ENCODE peak calls at places on chromosomes 11 and 22, in seven cellular contexts. One of them, this sample, is unnamed.

GRCh38 chr22:30325065-30325720 is 1.5 kb downstream of the TBC1D10A start:
- DNase-seq in endothelial cell: no peak
- DNase-seq in chondrocyte: no peak
- DNase-seq in upper lobe of right lung: no peak
- DNase-seq in tibial nerve: no peak
- DNase-seq in hepatocyte: peak
- DNase-seq in fibroblast of pulmonary artery: peak
- DNase-seq in this sample: no peak

GRCh38 chr11:97361812-97362378 is 972.1 kb downstream of the JRKL start:
- DNase-seq in fibroblast of pulmonary artery: peak
- DNase-seq in upper lobe of right lung: no peak
- DNase-seq in chondrocyte: no peak
- DNase-seq in tibial nerve: no peak
- DNase-seq in endothelial cell: no peak
- DNase-seq in hepatocyte: peak
- DNase-seq in this sample: no peak

GRCh38 chr11:126080206-126080941 is 17.7 kb upstream of the CDON start:
- DNase-seq in upper lobe of right lung: no peak
- DNase-seq in chondrocyte: no peak
- DNase-seq in tibial nerve: no peak
- DNase-seq in endothelial cell: no peak
- DNase-seq in hepatocyte: peak
- DNase-seq in fibroblast of pulmonary artery: no peak
- DNase-seq in this sample: no peak

GRCh38 chr11:119484741-119485605 is 62.0 kb upstream of the THY1 start:
- DNase-seq in fibroblast of pulmonary artery: no peak
- DNase-seq in endothelial cell: peak
- DNase-seq in hepatocyte: no peak
- DNase-seq in upper lobe of right lung: no peak
- DNase-seq in tibial nerve: no peak
- DNase-seq in chondrocyte: peak
- DNase-seq in this sample: peak

GRCh38 chr22:32389685-32390084 is 22.4 kb downstream of the RTCB start:
- DNase-seq in hepatocyte: peak
- DNase-seq in tibial nerve: no peak
- DNase-seq in fibroblast of pulmonary artery: peak
- DNase-seq in endothelial cell: peak
- DNase-seq in chondrocyte: no peak
- DNase-seq in upper lobe of right lung: no peak
- DNase-seq in this sample: peak

GRCh38 chr11:46912526-46913150 is 5.7 kb downstream of the LRP4 start:
- DNase-seq in hepatocyte: peak
- DNase-seq in fibroblast of pulmonary artery: no peak
- DNase-seq in upper lobe of right lung: no peak
- DNase-seq in chondrocyte: no peak
- DNase-seq in tibial nerve: no peak
- DNase-seq in endothelial cell: peak
- DNase-seq in this sample: peak

GRCh38 chr22:43198126-43198525 is 11.2 kb upstream of the TTLL12 start:
- DNase-seq in chondrocyte: peak
- DNase-seq in hepatocyte: no peak
- DNase-seq in upper lobe of right lung: no peak
- DNase-seq in endothelial cell: no peak
- DNase-seq in fibroblast of pulmonary artery: no peak
- DNase-seq in tibial nerve: no peak
- DNase-seq in this sample: no peak

GRCh38 chr11:2304156-2305139 is 2.6 kb downstream of the TSPAN32 start:
- DNase-seq in tibial nerve: no peak
- DNase-seq in chondrocyte: no peak
- DNase-seq in endothelial cell: no peak
- DNase-seq in fibroblast of pulmonary artery: no peak
- DNase-seq in hepatocyte: no peak
- DNase-seq in upper lobe of right lung: peak
- DNase-seq in this sample: no peak

GRCh38 chr11:20137637-20138036 is 22.6 kb downstream of the DBX1 start:
- DNase-seq in hepatocyte: no peak
- DNase-seq in upper lobe of right lung: no peak
- DNase-seq in chondrocyte: no peak
- DNase-seq in fibroblast of pulmonary artery: no peak
- DNase-seq in tibial nerve: no peak
- DNase-seq in endothelial cell: no peak
- DNase-seq in this sample: no peak

GRCh38 chr11:5719703-5720495 is 16.3 kb upstream of the OR56B1 start:
- DNase-seq in fibroblast of pulmonary artery: no peak
- DNase-seq in chondrocyte: no peak
- DNase-seq in hepatocyte: no peak
- DNase-seq in tibial nerve: no peak
- DNase-seq in endothelial cell: no peak
- DNase-seq in upper lobe of right lung: no peak
- DNase-seq in this sample: peak

GRCh38 chr11:58900479-58901420 is 38.5 kb upstream of the GLYATL1 start:
- DNase-seq in chondrocyte: no peak
- DNase-seq in endothelial cell: peak
- DNase-seq in tibial nerve: peak
- DNase-seq in fibroblast of pulmonary artery: peak
- DNase-seq in hepatocyte: peak
- DNase-seq in upper lobe of right lung: peak
- DNase-seq in this sample: peak

GRCh38 chr11:118620529-118621070 is 13.2 kb downstream of the PHLDB1 start:
- DNase-seq in hepatocyte: no peak
- DNase-seq in fibroblast of pulmonary artery: peak
- DNase-seq in chondrocyte: peak
- DNase-seq in tibial nerve: no peak
- DNase-seq in upper lobe of right lung: peak
- DNase-seq in endothelial cell: no peak
- DNase-seq in this sample: no peak

GRCh38 chr11:10456519-10456918 is 1.5 kb downstream of the AMPD3 start:
- DNase-seq in hepatocyte: no peak
- DNase-seq in endothelial cell: no peak
- DNase-seq in chondrocyte: no peak
- DNase-seq in tibial nerve: no peak
- DNase-seq in fibroblast of pulmonary artery: no peak
- DNase-seq in upper lobe of right lung: no peak
- DNase-seq in this sample: peak

GRCh38 chr11:65560555-65561418 is 2.6 kb upstream of the LTBP3 start:
- DNase-seq in hepatocyte: peak
- DNase-seq in upper lobe of right lung: no peak
- DNase-seq in fibroblast of pulmonary artery: peak
- DNase-seq in tibial nerve: no peak
- DNase-seq in chondrocyte: peak
- DNase-seq in endothelial cell: no peak
- DNase-seq in this sample: no peak

GRCh38 chr22:46791201-46791731 is 28.8 kb downstream of the TBC1D22A start:
- DNase-seq in endothelial cell: no peak
- DNase-seq in tibial nerve: no peak
- DNase-seq in chondrocyte: no peak
- DNase-seq in hepatocyte: no peak
- DNase-seq in fibroblast of pulmonary artery: peak
- DNase-seq in upper lobe of right lung: no peak
- DNase-seq in this sample: peak

GRCh38 chr11:35343033-35343598 is 76.2 kb downstream of the SLC1A2 start:
- DNase-seq in upper lobe of right lung: no peak
- DNase-seq in tibial nerve: no peak
- DNase-seq in fibroblast of pulmonary artery: no peak
- DNase-seq in chondrocyte: no peak
- DNase-seq in endothelial cell: no peak
- DNase-seq in hepatocyte: no peak
- DNase-seq in this sample: no peak

GRCh38 chr11:71425851-71426250 is 22.3 kb downstream of the DHCR7 start:
- DNase-seq in chondrocyte: no peak
- DNase-seq in fibroblast of pulmonary artery: no peak
- DNase-seq in tibial nerve: no peak
- DNase-seq in hepatocyte: no peak
- DNase-seq in upper lobe of right lung: peak
- DNase-seq in endothelial cell: no peak
- DNase-seq in this sample: no peak

GRCh38 chr11:61532136-61533038 is 23.8 kb downstream of the LRRC10B start:
- DNase-seq in chondrocyte: no peak
- DNase-seq in hepatocyte: peak
- DNase-seq in upper lobe of right lung: no peak
- DNase-seq in tibial nerve: no peak
- DNase-seq in endothelial cell: peak
- DNase-seq in fibroblast of pulmonary artery: peak
- DNase-seq in this sample: peak

GRCh38 chr11:134658481-134659080 is 246.5 kb upstream of the B3GAT1 start:
- DNase-seq in endothelial cell: no peak
- DNase-seq in tibial nerve: no peak
- DNase-seq in hepatocyte: no peak
- DNase-seq in fibroblast of pulmonary artery: no peak
- DNase-seq in chondrocyte: no peak
- DNase-seq in upper lobe of right lung: no peak
- DNase-seq in this sample: no peak

GRCh38 chr11:32886180-32886579 is 6.4 kb upstream of the QSER1 start:
- DNase-seq in upper lobe of right lung: no peak
- DNase-seq in fibroblast of pulmonary artery: no peak
- DNase-seq in chondrocyte: no peak
- DNase-seq in endothelial cell: no peak
- DNase-seq in tibial nerve: no peak
- DNase-seq in hepatocyte: no peak
- DNase-seq in this sample: no peak

GRCh38 chr11:102603576-102603975 is 21.6 kb downstream of the MMP20 start:
- DNase-seq in hepatocyte: no peak
- DNase-seq in fibroblast of pulmonary artery: no peak
- DNase-seq in upper lobe of right lung: no peak
- DNase-seq in tibial nerve: no peak
- DNase-seq in chondrocyte: no peak
- DNase-seq in endothelial cell: no peak
- DNase-seq in this sample: no peak

GRCh38 chr11:110329441-110329840 is 33.0 kb upstream of the RDX start:
- DNase-seq in endothelial cell: no peak
- DNase-seq in fibroblast of pulmonary artery: no peak
- DNase-seq in upper lobe of right lung: no peak
- DNase-seq in hepatocyte: no peak
- DNase-seq in chondrocyte: no peak
- DNase-seq in tibial nerve: no peak
- DNase-seq in this sample: no peak

GRCh38 chr22:19959587-19960490 is 18.2 kb upstream of the TXNRD2 start:
- DNase-seq in upper lobe of right lung: no peak
- DNase-seq in hepatocyte: no peak
- DNase-seq in tibial nerve: no peak
- DNase-seq in chondrocyte: peak
- DNase-seq in fibroblast of pulmonary artery: no peak
- DNase-seq in endothelial cell: no peak
- DNase-seq in this sample: no peak

GRCh38 chr11:107757661-107758060 is 45.8 kb upstream of the SLN start:
- DNase-seq in endothelial cell: no peak
- DNase-seq in upper lobe of right lung: no peak
- DNase-seq in hepatocyte: no peak
- DNase-seq in tibial nerve: no peak
- DNase-seq in chondrocyte: no peak
- DNase-seq in fibroblast of pulmonary artery: no peak
- DNase-seq in this sample: no peak
- TF ChIP-seq CTCF in endothelial cell: no peak
- TF ChIP-seq CTCF in upper lobe of right lung: no peak
- TF ChIP-seq CTCF in hepatocyte: no peak
- TF ChIP-seq CTCF in tibial nerve: no peak
- TF ChIP-seq CTCF in chondrocyte: no peak
- TF ChIP-seq CTCF in fibroblast of pulmonary artery: peak
- TF ChIP-seq CTCF in this sample: peak

DNA sequence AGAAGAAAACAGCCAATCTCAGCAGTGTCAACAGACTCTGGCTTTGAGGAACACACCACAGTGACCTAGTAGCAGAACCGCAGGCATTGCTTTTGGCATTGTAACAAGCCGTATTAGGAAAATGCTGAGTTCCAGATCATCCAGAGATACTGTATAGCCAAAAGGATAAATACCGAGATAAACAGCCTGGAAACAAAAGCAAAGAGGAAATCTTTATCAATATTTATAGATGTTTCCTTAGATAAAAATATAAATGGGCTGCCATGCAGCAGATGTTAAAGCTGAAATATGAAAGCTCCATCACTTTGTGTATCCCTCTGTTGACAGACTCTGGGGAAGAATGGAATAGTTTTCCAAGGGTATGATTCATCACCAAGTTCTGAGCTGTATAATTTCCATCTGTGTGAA is 98.9 kb upstream of the TP53AIP1 start:
- DNase-seq in tibial nerve: no peak
- DNase-seq in endothelial cell: no peak
- DNase-seq in chondrocyte: no peak
- DNase-seq in fibroblast of pulmonary artery: peak
- DNase-seq in hepatocyte: no peak
- DNase-seq in upper lobe of right lung: no peak
- DNase-seq in this sample: no peak
- TF ChIP-seq CTCF in tibial nerve: no peak
- TF ChIP-seq CTCF in endothelial cell: no peak
- TF ChIP-seq CTCF in chondrocyte: no peak
- TF ChIP-seq CTCF in fibroblast of pulmonary artery: no peak
- TF ChIP-seq CTCF in hepatocyte: no peak
- TF ChIP-seq CTCF in upper lobe of right lung: no peak
- TF ChIP-seq CTCF in this sample: no peak

DNA sequence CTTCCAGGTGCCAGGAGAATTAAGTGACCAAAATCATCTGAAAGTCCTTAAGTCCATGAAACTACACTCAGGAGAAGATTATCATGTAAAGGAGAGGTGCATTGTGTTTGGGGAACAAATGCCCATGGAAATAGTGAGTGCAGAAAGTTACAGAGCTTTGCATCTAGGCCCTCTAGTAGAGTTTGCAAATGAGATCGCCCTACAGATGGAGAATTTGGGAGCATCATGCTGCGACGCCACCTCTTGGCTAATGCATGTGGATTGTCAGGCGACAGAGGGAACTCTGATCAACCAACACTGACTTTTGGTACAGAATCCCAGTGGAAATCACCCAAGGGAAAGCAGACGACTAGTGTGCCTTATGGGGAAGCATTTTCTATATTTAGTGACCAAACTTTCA is 188.7 kb downstream of the BLID start:
- DNase-seq in chondrocyte: no peak
- DNase-seq in hepatocyte: no peak
- DNase-seq in upper lobe of right lung: no peak
- DNase-seq in fibroblast of pulmonary artery: no peak
- DNase-seq in endothelial cell: no peak
- DNase-seq in tibial nerve: no peak
- DNase-seq in this sample: no peak
- TF ChIP-seq CTCF in chondrocyte: no peak
- TF ChIP-seq CTCF in hepatocyte: no peak
- TF ChIP-seq CTCF in upper lobe of right lung: no peak
- TF ChIP-seq CTCF in fibroblast of pulmonary artery: no peak
- TF ChIP-seq CTCF in endothelial cell: no peak
- TF ChIP-seq CTCF in tibial nerve: no peak
- TF ChIP-seq CTCF in this sample: no peak

DNA sequence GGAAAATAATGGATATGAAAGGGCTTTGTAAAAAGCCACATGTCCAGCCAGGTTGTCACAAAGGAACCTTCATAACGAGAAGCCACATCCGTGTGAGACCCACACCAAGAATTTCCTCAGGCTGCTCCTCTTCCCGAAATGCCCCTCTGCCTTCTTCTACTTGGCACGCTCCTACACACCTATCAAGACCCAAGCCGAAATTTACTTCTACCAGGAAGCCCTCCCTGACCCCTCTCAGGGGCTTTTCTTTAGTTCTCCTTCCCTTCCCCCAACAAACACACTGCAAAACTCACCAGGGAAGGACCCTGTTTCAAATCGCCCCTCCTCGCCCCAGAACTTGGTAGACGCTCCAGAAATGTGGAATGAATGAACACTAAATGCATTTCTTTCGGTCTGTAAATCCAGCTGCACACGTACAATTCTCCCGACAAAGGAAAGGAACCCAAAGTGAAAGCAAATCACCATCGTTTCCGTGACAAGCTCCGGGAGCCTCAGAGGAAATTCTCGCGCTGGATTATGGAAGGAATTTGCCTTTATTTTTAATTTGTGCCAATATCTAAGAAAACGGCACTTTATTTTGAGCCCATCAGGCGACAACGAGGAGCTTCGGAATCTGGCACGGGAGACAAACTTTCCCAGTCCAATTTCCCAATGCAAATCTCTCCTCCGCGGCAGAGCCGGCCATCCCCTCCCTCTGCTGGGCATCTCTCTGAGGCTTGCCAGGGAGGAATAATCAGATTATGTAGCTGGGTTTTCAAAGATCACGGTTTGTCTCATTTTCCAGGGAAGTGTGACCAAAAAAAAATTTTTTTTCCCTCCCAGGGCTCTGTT is 13.2 kb upstream of the SHISAL1 start:
- DNase-seq in upper lobe of right lung: no peak
- DNase-seq in hepatocyte: no peak
- DNase-seq in tibial nerve: no peak
- DNase-seq in chondrocyte: no peak
- DNase-seq in endothelial cell: no peak
- DNase-seq in fibroblast of pulmonary artery: peak
- DNase-seq in this sample: no peak
- TF ChIP-seq CTCF in upper lobe of right lung: peak
- TF ChIP-seq CTCF in hepatocyte: peak
- TF ChIP-seq CTCF in tibial nerve: no peak
- TF ChIP-seq CTCF in chondrocyte: peak
- TF ChIP-seq CTCF in endothelial cell: no peak
- TF ChIP-seq CTCF in fibroblast of pulmonary artery: peak
- TF ChIP-seq CTCF in this sample: no peak